ENCODE peak calls at places on chromosomes 5 and 9, in five cellular contexts. E is cardiac fibroblast; X is CD4-positive, CD25-positive, alpha-beta regulatory T cell; P is A549; V is CD8-positive, alpha-beta T cell. O is an unnamed sample.
A peak's percentile ranks its signal among the peaks of the same experiment; 100 is the strongest.

GRCh38 chr5:1497795-1498622 is 25.8 kb downstream of the LPCAT1 start:
- DNase-seq in E (no peak), X (no peak), P (no peak), V (no peak), O (peak; percentile 41)

GRCh38 chr5:95620030-95620869 is at the start of gene GPR150:
- DNase-seq in E (peak; percentile 52), X (peak; percentile 39), P (peak; percentile 36), V (peak; percentile 50), O (peak; percentile 90)

GRCh38 chr9:92424340-92424739 is at the start of gene OMD:
- DNase-seq in E (peak; percentile 35), X (no peak), P (no peak), V (no peak), O (no peak)

GRCh38 chr5:114319821-114320220 is 42.0 kb upstream of the KCNN2 start:
- DNase-seq in E (peak; percentile 29), X (no peak), P (no peak), V (no peak), O (no peak)

GRCh38 chr5:150616024-150616470 is 24.4 kb upstream of the SYNPO start:
- DNase-seq in E (no peak), X (no peak), P (no peak), V (no peak), O (no peak)

GRCh38 chr9:16715404-16715803 is 155.1 kb downstream of the BNC2 start:
- DNase-seq in E (peak; percentile 67), X (no peak), P (no peak), V (no peak), O (no peak)

GRCh38 chr9:32218100-32218767 is 166.2 kb upstream of the ACO1 start:
- DNase-seq in E (no peak), X (no peak), P (no peak), V (no peak), O (no peak)

GRCh38 chr5:33631786-33632185 is 191.0 kb downstream of the TARS1 start:
- DNase-seq in E (peak; percentile 46), X (no peak), P (no peak), V (no peak), O (no peak)

GRCh38 chr9:129693741-129694140 is 28.3 kb downstream of the PRRX2 start:
- DNase-seq in E (no peak), X (no peak), P (no peak), V (no peak), O (no peak)

GRCh38 chr5:1019001-1019651 is 10.5 kb downstream of the NKD2 start:
- DNase-seq in E (no peak), X (no peak), P (no peak), V (no peak), O (no peak)

GRCh38 chr5:98360548-98360947 is 412.9 kb upstream of the RGMB start:
- DNase-seq in E (no peak), X (no peak), P (no peak), V (no peak), O (no peak)

GRCh38 chr9:132160802-132161742 is 786 bp upstream of the NTNG2 start:
- DNase-seq in E (peak; percentile 77), X (peak; percentile 33), P (peak; percentile 43), V (peak; percentile 47), O (peak; percentile 85)

GRCh38 chr9:137410891-137411249 is 12.1 kb downstream of the EXD3 start:
- DNase-seq in E (no peak), X (no peak), P (no peak), V (no peak), O (no peak)
- H3K4me3 ChIP-seq in E (no peak overlapping the region), X (no peak overlapping the region), P (peak overlapping the region; percentile 32), V (no peak overlapping the region), O (no peak overlapping the region)

DNA sequence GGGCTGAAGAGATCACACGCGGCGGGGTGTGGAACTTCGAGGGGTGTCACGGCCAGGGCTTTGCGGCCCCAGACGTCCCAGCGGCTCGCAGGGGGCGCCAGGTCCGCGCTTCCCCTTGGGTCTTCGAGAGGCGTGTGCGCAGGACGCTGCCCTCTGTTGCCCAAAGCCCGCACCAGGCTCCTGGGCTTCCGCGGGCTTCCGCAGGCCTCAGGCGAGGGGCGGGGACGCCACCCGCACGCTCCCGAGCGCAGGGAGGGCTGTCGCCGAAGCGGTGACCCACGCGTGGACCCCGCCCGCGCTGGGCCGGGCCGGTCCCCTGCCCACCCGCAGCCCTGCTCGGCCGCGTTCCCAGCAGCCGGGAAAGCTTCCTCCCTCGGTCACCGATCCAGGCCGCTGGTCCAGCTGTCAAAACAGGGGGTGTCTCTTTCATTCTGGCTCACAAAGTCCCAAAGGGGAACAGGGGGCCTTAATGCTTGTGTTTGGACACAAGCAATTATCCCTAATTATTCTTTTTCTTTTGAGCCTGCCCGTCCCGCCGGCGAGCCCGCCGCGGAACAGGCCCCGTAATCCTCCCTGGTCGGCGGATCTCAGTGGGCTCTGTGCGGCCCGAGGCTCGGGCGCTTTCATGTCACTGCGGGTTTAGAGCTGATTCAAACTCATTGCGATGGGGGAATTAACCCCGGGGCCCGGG is 60.6 kb downstream of the TMEM174 start:
- DNase-seq in E (no peak), X (no peak), P (no peak), V (no peak), O (no peak)
- H3K4me3 ChIP-seq in E (peak overlapping the region; percentile 30), X (no peak overlapping the region), P (no peak overlapping the region), V (peak overlapping the region; percentile 36), O (peak overlapping the region; percentile 24)

GRCh38 chr9:76628155-76628554 is 136.1 kb upstream of the PCA3 start:
- DNase-seq in E (no peak), X (no peak), P (no peak), V (no peak), O (no peak)
- H3K4me3 ChIP-seq in E (no peak overlapping the region), X (no peak overlapping the region), P (no peak overlapping the region), V (no peak overlapping the region), O (no peak overlapping the region)

GRCh38 chr9:29211003-29211584 is 1637.8 kb upstream of the C9orf72 start:
- DNase-seq in E (no peak), X (no peak), P (no peak), V (no peak), O (no peak)
- H3K4me3 ChIP-seq in E (peak overlapping the region; percentile 45), X (no peak overlapping the region), P (no peak overlapping the region), V (no peak overlapping the region), O (no peak overlapping the region)

GRCh38 chr9:37121881-37122280 is 1.5 kb downstream of the ZCCHC7 start:
- DNase-seq in E (peak; percentile 32), X (no peak), P (no peak), V (no peak), O (no peak)
- H3K4me3 ChIP-seq in E (peak overlapping the region; percentile 87), X (peak overlapping the region; percentile 91), P (peak overlapping the region; percentile 98), V (peak overlapping the region; percentile 66), O (peak overlapping the region; percentile 83)

GRCh38 chr9:137052998-137053943 is 590 bp downstream of the ENTPD2 start:
- DNase-seq in E (no peak), X (no peak), P (no peak), V (no peak), O (no peak)
- H3K4me3 ChIP-seq in E (no peak overlapping the region), X (no peak overlapping the region), P (peak overlapping the region; percentile 59), V (no peak overlapping the region), O (peak overlapping the region; percentile 15)

DNA sequence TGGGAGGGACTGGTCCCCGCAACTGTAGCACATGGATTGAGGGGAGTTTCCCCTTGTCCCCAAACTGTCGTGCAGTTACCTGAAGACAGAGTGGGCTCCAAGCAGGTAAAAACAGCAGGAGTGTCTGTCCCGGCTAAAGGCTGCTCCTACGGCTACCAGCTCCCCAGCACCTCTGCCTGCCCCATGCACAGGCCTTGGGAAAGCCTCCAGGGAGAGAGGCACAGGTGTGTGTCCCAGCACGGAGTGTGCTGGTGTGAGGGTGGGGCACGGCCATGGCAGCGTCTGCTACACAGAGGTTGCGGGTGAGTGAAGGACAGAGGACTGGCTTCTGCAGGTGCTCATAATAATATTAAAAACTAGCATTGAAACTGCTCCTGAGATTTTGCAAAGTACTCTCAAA is 30.4 kb downstream of the STC2 start:
- DNase-seq in E (no peak), X (no peak), P (no peak), V (no peak), O (no peak)
- H3K4me3 ChIP-seq in E (no peak overlapping the region), X (no peak overlapping the region), P (no peak overlapping the region), V (no peak overlapping the region), O (no peak overlapping the region)

DNA sequence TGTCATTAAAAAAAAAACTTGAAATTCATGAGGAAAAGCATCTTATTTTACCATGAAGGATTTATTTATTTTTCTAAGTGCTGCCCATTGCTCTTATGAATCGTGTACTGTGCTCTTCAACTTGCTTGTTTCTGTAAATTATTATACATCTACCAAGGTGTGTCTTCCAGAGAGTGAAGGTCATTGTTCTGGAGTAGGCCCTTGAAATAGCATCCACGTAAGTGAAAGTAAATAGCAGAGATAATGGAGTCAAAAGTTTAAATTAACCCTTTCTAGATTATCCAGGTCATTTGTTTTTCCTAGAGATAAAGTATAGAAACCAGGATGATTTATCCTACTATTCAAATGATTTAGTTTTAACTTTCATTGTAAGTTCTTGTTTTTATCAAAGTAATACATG is 473.1 kb downstream of the DIRAS2 start:
- DNase-seq in E (no peak), X (no peak), P (no peak), V (no peak), O (no peak)
- H3K4me3 ChIP-seq in E (no peak overlapping the region), X (no peak overlapping the region), P (no peak overlapping the region), V (no peak overlapping the region), O (no peak overlapping the region)

DNA sequence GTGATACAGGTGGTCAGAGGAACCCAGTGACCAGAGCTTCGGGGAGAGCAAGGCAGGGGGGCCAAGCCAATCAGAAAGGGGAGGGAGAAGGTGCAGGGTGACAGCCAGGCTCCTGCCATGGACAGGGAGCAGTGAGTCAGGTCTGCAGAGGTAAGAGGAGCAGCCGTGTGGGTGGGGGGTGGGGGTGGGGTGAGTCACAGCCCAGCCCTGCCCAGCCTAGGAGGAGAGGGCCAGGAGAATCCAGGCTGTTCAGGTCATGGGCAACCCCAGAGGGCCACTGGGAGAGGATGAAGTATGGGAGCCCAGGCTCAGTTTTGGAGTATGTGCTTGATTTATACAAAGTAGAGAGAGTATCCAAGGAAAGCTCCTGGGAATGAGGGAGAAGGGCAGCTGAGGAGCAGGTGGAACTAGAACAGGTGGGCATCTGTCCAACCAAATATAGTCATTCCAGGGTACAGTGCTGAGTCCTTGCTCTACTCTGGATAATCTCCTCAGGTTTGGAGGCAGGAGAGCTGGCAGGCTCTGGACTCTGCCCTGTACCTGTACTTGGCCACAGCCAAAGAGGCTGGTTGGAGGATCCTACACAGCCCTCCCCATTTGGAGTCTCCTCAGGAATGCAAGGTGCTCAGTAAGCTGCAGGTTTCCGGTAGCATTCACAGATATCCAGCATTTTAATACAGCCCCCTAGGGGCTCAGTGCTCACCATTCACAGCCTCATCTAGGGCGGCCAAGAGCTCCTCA is 1.6 kb downstream of the HBEGF start:
- DNase-seq in E (peak; percentile 34), X (no peak), P (peak; percentile 61), V (no peak), O (peak; percentile 43)
- H3K4me3 ChIP-seq in E (peak overlapping the region; percentile 77), X (no peak overlapping the region), P (peak overlapping the region; percentile 75), V (no peak overlapping the region), O (peak overlapping the region; percentile 75)